ENCODE peak calls at places on chromosome 6, in ten cellular contexts. One of them, this sample, is unnamed.
A peak's percentile ranks its signal among the peaks of the same experiment; 100 is the strongest.

GRCh38 chr6:149451361-149452061 is 33.3 kb downstream of the ZC3H12D start:
- DNase-seq in heart left ventricle: no peak
- DNase-seq in naive thymus-derived CD4-positive, alpha-beta T cell: no peak
- DNase-seq in AG04450: no peak
- DNase-seq in CD8-positive, alpha-beta T cell: no peak
- DNase-seq in aorta: peak; percentile 68
- DNase-seq in HL-60: no peak
- DNase-seq in endothelial cell of umbilical vein: no peak
- DNase-seq in lower lobe of right lung: peak; percentile 78
- DNase-seq in neural progenitor cell: peak; percentile 37
- DNase-seq in this sample: no peak

GRCh38 chr6:148677594-148678476 is 69.0 kb upstream of the UST start:
- DNase-seq in aorta: no peak
- DNase-seq in lower lobe of right lung: no peak
- DNase-seq in HL-60: no peak
- DNase-seq in heart left ventricle: no peak
- DNase-seq in naive thymus-derived CD4-positive, alpha-beta T cell: no peak
- DNase-seq in endothelial cell of umbilical vein: no peak
- DNase-seq in neural progenitor cell: no peak
- DNase-seq in CD8-positive, alpha-beta T cell: no peak
- DNase-seq in AG04450: no peak
- DNase-seq in this sample: no peak

GRCh38 chr6:30152019-30152673 is 8.9 kb downstream of the TRIM10 start:
- DNase-seq in naive thymus-derived CD4-positive, alpha-beta T cell: no peak
- DNase-seq in neural progenitor cell: no peak
- DNase-seq in AG04450: no peak
- DNase-seq in aorta: no peak
- DNase-seq in lower lobe of right lung: no peak
- DNase-seq in CD8-positive, alpha-beta T cell: no peak
- DNase-seq in heart left ventricle: no peak
- DNase-seq in endothelial cell of umbilical vein: no peak
- DNase-seq in HL-60: no peak
- DNase-seq in this sample: no peak

GRCh38 chr6:148401581-148401980 is 58.9 kb downstream of the SASH1 start:
- DNase-seq in aorta: no peak
- DNase-seq in lower lobe of right lung: no peak
- DNase-seq in heart left ventricle: no peak
- DNase-seq in CD8-positive, alpha-beta T cell: no peak
- DNase-seq in neural progenitor cell: no peak
- DNase-seq in AG04450: no peak
- DNase-seq in endothelial cell of umbilical vein: no peak
- DNase-seq in HL-60: no peak
- DNase-seq in naive thymus-derived CD4-positive, alpha-beta T cell: no peak
- DNase-seq in this sample: no peak

GRCh38 chr6:26329763-26330511 is 35.1 kb upstream of the BTN3A2 start:
- DNase-seq in CD8-positive, alpha-beta T cell: peak; percentile 68
- DNase-seq in AG04450: no peak
- DNase-seq in HL-60: no peak
- DNase-seq in lower lobe of right lung: no peak
- DNase-seq in heart left ventricle: no peak
- DNase-seq in naive thymus-derived CD4-positive, alpha-beta T cell: peak; percentile 61
- DNase-seq in neural progenitor cell: peak; percentile 75
- DNase-seq in aorta: no peak
- DNase-seq in endothelial cell of umbilical vein: peak; percentile 52
- DNase-seq in this sample: peak; percentile 58

GRCh38 chr6:73514746-73515110 is 6.1 kb downstream of the EEF1A1 start:
- DNase-seq in naive thymus-derived CD4-positive, alpha-beta T cell: no peak
- DNase-seq in HL-60: peak; percentile 51
- DNase-seq in aorta: no peak
- DNase-seq in neural progenitor cell: no peak
- DNase-seq in heart left ventricle: no peak
- DNase-seq in endothelial cell of umbilical vein: peak; percentile 9
- DNase-seq in lower lobe of right lung: no peak
- DNase-seq in AG04450: no peak
- DNase-seq in CD8-positive, alpha-beta T cell: no peak
- DNase-seq in this sample: peak; percentile 16

GRCh38 chr6:35259946-35260626 is 551 bp downstream of the ZNF76 start:
- DNase-seq in endothelial cell of umbilical vein: no peak
- DNase-seq in lower lobe of right lung: peak; percentile 83
- DNase-seq in heart left ventricle: peak; percentile 81
- DNase-seq in aorta: peak; percentile 82
- DNase-seq in HL-60: peak; percentile 76
- DNase-seq in CD8-positive, alpha-beta T cell: peak; percentile 67
- DNase-seq in neural progenitor cell: no peak
- DNase-seq in AG04450: no peak
- DNase-seq in naive thymus-derived CD4-positive, alpha-beta T cell: peak; percentile 53
- DNase-seq in this sample: peak; percentile 51

GRCh38 chr6:23650676-23651075 is 475.3 kb upstream of the NRSN1 start:
- DNase-seq in neural progenitor cell: peak; percentile 55
- DNase-seq in HL-60: no peak
- DNase-seq in CD8-positive, alpha-beta T cell: no peak
- DNase-seq in endothelial cell of umbilical vein: no peak
- DNase-seq in aorta: no peak
- DNase-seq in naive thymus-derived CD4-positive, alpha-beta T cell: no peak
- DNase-seq in AG04450: no peak
- DNase-seq in heart left ventricle: no peak
- DNase-seq in lower lobe of right lung: no peak
- DNase-seq in this sample: no peak

GRCh38 chr6:33075568-33076405 is at the start of gene HLA-DPB1:
- DNase-seq in neural progenitor cell: peak; percentile 40
- DNase-seq in lower lobe of right lung: no peak
- DNase-seq in endothelial cell of umbilical vein: peak; percentile 80
- DNase-seq in heart left ventricle: peak; percentile 27
- DNase-seq in AG04450: no peak
- DNase-seq in HL-60: peak; percentile 16
- DNase-seq in naive thymus-derived CD4-positive, alpha-beta T cell: peak; percentile 53
- DNase-seq in aorta: no peak
- DNase-seq in CD8-positive, alpha-beta T cell: peak; percentile 56
- DNase-seq in this sample: peak; percentile 60

GRCh38 chr6:33075208-33075567 is 602 bp upstream of the HLA-DPB1 start:
- DNase-seq in CD8-positive, alpha-beta T cell: no peak
- DNase-seq in naive thymus-derived CD4-positive, alpha-beta T cell: no peak
- DNase-seq in aorta: no peak
- DNase-seq in AG04450: no peak
- DNase-seq in HL-60: no peak
- DNase-seq in heart left ventricle: no peak
- DNase-seq in endothelial cell of umbilical vein: no peak
- DNase-seq in lower lobe of right lung: no peak
- DNase-seq in neural progenitor cell: no peak
- DNase-seq in this sample: no peak

GRCh38 chr6:33072508-33073100 is 845 bp downstream of the HLA-DPA1 start:
- DNase-seq in AG04450: no peak
- DNase-seq in naive thymus-derived CD4-positive, alpha-beta T cell: no peak
- DNase-seq in endothelial cell of umbilical vein: no peak
- DNase-seq in HL-60: no peak
- DNase-seq in heart left ventricle: no peak
- DNase-seq in CD8-positive, alpha-beta T cell: no peak
- DNase-seq in aorta: no peak
- DNase-seq in lower lobe of right lung: no peak
- DNase-seq in neural progenitor cell: no peak
- DNase-seq in this sample: no peak

GRCh38 chr6:33071579-33071978 is 1.9 kb downstream of the HLA-DPA1 start:
- DNase-seq in heart left ventricle: no peak
- DNase-seq in endothelial cell of umbilical vein: no peak
- DNase-seq in CD8-positive, alpha-beta T cell: no peak
- DNase-seq in HL-60: no peak
- DNase-seq in naive thymus-derived CD4-positive, alpha-beta T cell: no peak
- DNase-seq in aorta: no peak
- DNase-seq in lower lobe of right lung: no peak
- DNase-seq in AG04450: no peak
- DNase-seq in neural progenitor cell: no peak
- DNase-seq in this sample: no peak

GRCh38 chr6:33073431-33073871 is at the start of gene HLA-DPA1:
- DNase-seq in endothelial cell of umbilical vein: no peak
- DNase-seq in AG04450: no peak
- DNase-seq in CD8-positive, alpha-beta T cell: peak; percentile 64
- DNase-seq in aorta: peak; percentile 71
- DNase-seq in heart left ventricle: peak; percentile 70
- DNase-seq in naive thymus-derived CD4-positive, alpha-beta T cell: peak; percentile 22
- DNase-seq in lower lobe of right lung: peak; percentile 54
- DNase-seq in HL-60: no peak
- DNase-seq in neural progenitor cell: no peak
- DNase-seq in this sample: peak; percentile 22
- H3K4me3 ChIP-seq in endothelial cell of umbilical vein: no peak within 1 kb of the TSS
- H3K4me3 ChIP-seq in AG04450: no peak within 1 kb of the TSS
- H3K4me3 ChIP-seq in CD8-positive, alpha-beta T cell: peak within 1 kb of the TSS; percentile 64
- H3K4me3 ChIP-seq in aorta: no peak within 1 kb of the TSS
- H3K4me3 ChIP-seq in heart left ventricle: peak within 1 kb of the TSS; percentile 2
- H3K4me3 ChIP-seq in naive thymus-derived CD4-positive, alpha-beta T cell: peak within 1 kb of the TSS; percentile 68
- H3K4me3 ChIP-seq in lower lobe of right lung: peak within 1 kb of the TSS; percentile 63
- H3K4me3 ChIP-seq in HL-60: no peak within 1 kb of the TSS
- H3K4me3 ChIP-seq in neural progenitor cell: no peak within 1 kb of the TSS
- H3K4me3 ChIP-seq in this sample: no peak within 1 kb of the TSS

GRCh38 chr6:3385660-3386151 is 71.1 kb downstream of the SLC22A23 start:
- DNase-seq in neural progenitor cell: no peak
- DNase-seq in lower lobe of right lung: no peak
- DNase-seq in aorta: peak; percentile 72
- DNase-seq in AG04450: no peak
- DNase-seq in CD8-positive, alpha-beta T cell: no peak
- DNase-seq in naive thymus-derived CD4-positive, alpha-beta T cell: no peak
- DNase-seq in HL-60: no peak
- DNase-seq in heart left ventricle: no peak
- DNase-seq in endothelial cell of umbilical vein: no peak
- DNase-seq in this sample: peak; percentile 46

GRCh38 chr6:3381233-3382065 is 75.4 kb downstream of the SLC22A23 start:
- DNase-seq in aorta: no peak
- DNase-seq in HL-60: no peak
- DNase-seq in AG04450: no peak
- DNase-seq in naive thymus-derived CD4-positive, alpha-beta T cell: no peak
- DNase-seq in lower lobe of right lung: no peak
- DNase-seq in heart left ventricle: peak; percentile 45
- DNase-seq in neural progenitor cell: no peak
- DNase-seq in CD8-positive, alpha-beta T cell: no peak
- DNase-seq in endothelial cell of umbilical vein: no peak
- DNase-seq in this sample: peak; percentile 31

GRCh38 chr6:3382399-3383279 is 74.2 kb downstream of the SLC22A23 start:
- DNase-seq in heart left ventricle: no peak
- DNase-seq in AG04450: no peak
- DNase-seq in aorta: no peak
- DNase-seq in lower lobe of right lung: no peak
- DNase-seq in endothelial cell of umbilical vein: no peak
- DNase-seq in naive thymus-derived CD4-positive, alpha-beta T cell: no peak
- DNase-seq in neural progenitor cell: no peak
- DNase-seq in HL-60: no peak
- DNase-seq in CD8-positive, alpha-beta T cell: no peak
- DNase-seq in this sample: peak; percentile 29

GRCh38 chr6:3384346-3385143 is 72.3 kb downstream of the SLC22A23 start:
- DNase-seq in aorta: no peak
- DNase-seq in lower lobe of right lung: no peak
- DNase-seq in naive thymus-derived CD4-positive, alpha-beta T cell: no peak
- DNase-seq in HL-60: no peak
- DNase-seq in endothelial cell of umbilical vein: no peak
- DNase-seq in AG04450: no peak
- DNase-seq in neural progenitor cell: no peak
- DNase-seq in CD8-positive, alpha-beta T cell: no peak
- DNase-seq in heart left ventricle: no peak
- DNase-seq in this sample: no peak

GRCh38 chr6:3383525-3383924 is 73.3 kb downstream of the SLC22A23 start:
- DNase-seq in CD8-positive, alpha-beta T cell: no peak
- DNase-seq in aorta: no peak
- DNase-seq in endothelial cell of umbilical vein: no peak
- DNase-seq in lower lobe of right lung: no peak
- DNase-seq in neural progenitor cell: no peak
- DNase-seq in AG04450: no peak
- DNase-seq in HL-60: no peak
- DNase-seq in heart left ventricle: no peak
- DNase-seq in naive thymus-derived CD4-positive, alpha-beta T cell: no peak
- DNase-seq in this sample: peak; percentile 48
- H3K4me3 ChIP-seq in CD8-positive, alpha-beta T cell: no peak overlapping the region
- H3K4me3 ChIP-seq in aorta: no peak overlapping the region
- H3K4me3 ChIP-seq in endothelial cell of umbilical vein: no peak overlapping the region
- H3K4me3 ChIP-seq in lower lobe of right lung: no peak overlapping the region
- H3K4me3 ChIP-seq in neural progenitor cell: no peak overlapping the region
- H3K4me3 ChIP-seq in AG04450: no peak overlapping the region
- H3K4me3 ChIP-seq in HL-60: no peak overlapping the region
- H3K4me3 ChIP-seq in heart left ventricle: no peak overlapping the region
- H3K4me3 ChIP-seq in naive thymus-derived CD4-positive, alpha-beta T cell: no peak overlapping the region
- H3K4me3 ChIP-seq in this sample: no peak overlapping the region

DNA sequence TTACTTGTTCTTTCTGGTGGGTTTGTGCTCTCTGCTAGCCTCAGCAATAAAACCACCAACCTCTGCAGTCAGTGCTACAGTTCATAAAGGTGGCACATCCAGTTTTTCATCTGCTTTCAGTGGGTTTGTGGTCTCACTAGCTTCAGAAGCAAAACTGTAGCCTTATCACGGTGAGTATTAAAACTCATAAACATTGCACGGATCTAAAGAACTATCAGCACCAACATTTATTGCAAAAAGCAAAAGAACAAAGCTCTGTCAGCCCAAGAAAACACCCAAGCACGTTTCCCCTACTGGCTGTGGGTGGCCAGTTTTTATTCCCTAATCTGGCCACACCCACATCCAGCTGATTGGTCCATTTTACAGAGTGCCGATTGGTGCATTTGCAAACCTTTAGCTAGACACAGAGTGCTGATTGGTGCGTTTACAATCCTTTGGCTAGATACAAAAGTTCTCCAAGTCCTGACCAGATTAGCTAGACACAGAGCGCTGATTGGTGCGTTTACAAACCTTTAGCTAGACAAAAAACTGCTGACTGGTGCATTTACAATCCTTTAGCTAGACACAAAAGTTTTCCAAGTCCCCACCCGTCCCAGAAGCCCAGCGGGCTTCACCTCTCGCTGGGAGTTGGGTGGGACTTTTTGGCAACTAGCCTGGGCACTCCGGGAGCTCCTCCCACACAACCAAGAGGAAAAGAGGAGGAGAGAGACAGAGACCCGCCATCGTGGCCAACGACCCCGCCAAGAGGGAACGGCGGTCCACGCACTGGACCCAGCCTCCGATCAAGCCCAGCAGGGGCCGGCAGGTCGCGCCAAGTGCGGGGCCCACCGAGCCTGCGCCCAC is 3.3 kb upstream of the TMEM14C start:
- DNase-seq in endothelial cell of umbilical vein: peak; percentile 24
- DNase-seq in neural progenitor cell: no peak
- DNase-seq in naive thymus-derived CD4-positive, alpha-beta T cell: peak; percentile 26
- DNase-seq in CD8-positive, alpha-beta T cell: no peak
- DNase-seq in heart left ventricle: peak; percentile 69
- DNase-seq in aorta: peak; percentile 51
- DNase-seq in HL-60: no peak
- DNase-seq in lower lobe of right lung: no peak
- DNase-seq in AG04450: no peak
- DNase-seq in this sample: no peak
- H3K4me3 ChIP-seq in endothelial cell of umbilical vein: peak overlapping the region; percentile 7
- H3K4me3 ChIP-seq in neural progenitor cell: no peak overlapping the region
- H3K4me3 ChIP-seq in naive thymus-derived CD4-positive, alpha-beta T cell: peak overlapping the region; percentile 61
- H3K4me3 ChIP-seq in CD8-positive, alpha-beta T cell: peak overlapping the region; percentile 55
- H3K4me3 ChIP-seq in heart left ventricle: peak overlapping the region; percentile 26
- H3K4me3 ChIP-seq in aorta: peak overlapping the region; percentile 23
- H3K4me3 ChIP-seq in HL-60: peak overlapping the region; percentile 49
- H3K4me3 ChIP-seq in lower lobe of right lung: peak overlapping the region; percentile 75
- H3K4me3 ChIP-seq in AG04450: peak overlapping the region; percentile 63
- H3K4me3 ChIP-seq in this sample: peak overlapping the region; percentile 56

DNA sequence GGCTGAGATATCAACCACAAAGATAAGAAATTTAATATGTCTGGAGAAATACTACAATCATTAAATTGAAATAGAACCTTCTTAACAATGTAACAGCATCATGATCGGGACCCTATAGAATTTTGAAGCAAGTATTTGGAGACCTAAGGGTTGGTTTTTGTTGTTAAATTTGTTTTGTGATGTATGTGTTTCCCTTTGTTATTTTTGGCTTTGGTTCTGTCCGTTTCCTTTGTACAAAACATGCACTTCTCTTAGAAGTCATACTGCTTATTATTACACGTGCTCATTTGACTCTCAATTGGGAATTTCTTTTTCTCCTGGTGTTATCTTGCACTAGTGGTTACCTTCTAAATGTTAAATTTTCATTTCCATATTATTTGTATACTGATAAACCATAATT is 4.0 kb upstream of the PLN start:
- DNase-seq in HL-60: no peak
- DNase-seq in aorta: no peak
- DNase-seq in lower lobe of right lung: no peak
- DNase-seq in endothelial cell of umbilical vein: peak; percentile 50
- DNase-seq in AG04450: no peak
- DNase-seq in heart left ventricle: no peak
- DNase-seq in naive thymus-derived CD4-positive, alpha-beta T cell: no peak
- DNase-seq in CD8-positive, alpha-beta T cell: no peak
- DNase-seq in neural progenitor cell: no peak
- DNase-seq in this sample: no peak
- H3K4me3 ChIP-seq in HL-60: no peak overlapping the region
- H3K4me3 ChIP-seq in aorta: no peak overlapping the region
- H3K4me3 ChIP-seq in lower lobe of right lung: no peak overlapping the region
- H3K4me3 ChIP-seq in endothelial cell of umbilical vein: no peak overlapping the region
- H3K4me3 ChIP-seq in AG04450: no peak overlapping the region
- H3K4me3 ChIP-seq in heart left ventricle: no peak overlapping the region
- H3K4me3 ChIP-seq in naive thymus-derived CD4-positive, alpha-beta T cell: no peak overlapping the region
- H3K4me3 ChIP-seq in CD8-positive, alpha-beta T cell: no peak overlapping the region
- H3K4me3 ChIP-seq in neural progenitor cell: no peak overlapping the region
- H3K4me3 ChIP-seq in this sample: no peak overlapping the region

This sample was measured in fibroblast of pulmonary artery.